ENCODE peak calls at places on chromosomes 13 and 19, in six cellular contexts. K is heart right ventricle, Q is PC-9, W is esophagus squamous epithelium, U is cardiac muscle cell, O is neural progenitor cell. A is an unnamed sample. For H3K4me1, the result is how much of the 10 kb centered on the place peaks cover.

GRCh38 chr13:73416093-73416492 is 357.3 kb downstream of the KLF5 start:
- DNase-seq in K (no peak), Q (no peak), W (no peak), U (no peak), O (peak), A (no peak)

GRCh38 chr13:48234652-48235099 is 1.7 kb downstream of the ITM2B start:
- DNase-seq in K (no peak), Q (no peak), W (no peak), U (no peak), O (no peak), A (no peak)

GRCh38 chr13:114124921-114125320 is 7.5 kb downstream of the RASA3 start:
- DNase-seq in K (no peak), Q (no peak), W (no peak), U (no peak), O (no peak), A (peak)

GRCh38 chr13:38821753-38822551 is 135.1 kb downstream of the FREM2 start:
- DNase-seq in K (no peak), Q (peak), W (no peak), U (no peak), O (no peak), A (peak)

GRCh38 chr13:36131215-36131930 is at the start of gene DCLK1:
- DNase-seq in K (peak), Q (peak), W (no peak), U (peak), O (peak), A (peak)

GRCh38 chr13:113636266-113636963 is 21.6 kb downstream of the ATP4B start:
- DNase-seq in K (no peak), Q (no peak), W (no peak), U (no peak), O (no peak), A (no peak)

GRCh38 chr19:35740108-35740422 is 2.2 kb downstream of the IGFLR1 start:
- DNase-seq in K (no peak), Q (no peak), W (no peak), U (no peak), O (peak), A (no peak)

GRCh38 chr13:20814224-20814910 is 40.6 kb upstream of the EEF1AKMT1 start:
- DNase-seq in K (peak), Q (peak), W (no peak), U (peak), O (no peak), A (peak)

GRCh38 chr19:9945319-9945966 is 9.1 kb upstream of the OLFM2 start:
- DNase-seq in K (peak), Q (no peak), W (no peak), U (no peak), O (peak), A (peak)

GRCh38 chr13:24168392-24168750 is 7.9 kb downstream of the SPATA13 start:
- DNase-seq in K (no peak), Q (no peak), W (no peak), U (no peak), O (peak), A (no peak)

GRCh38 chr13:89514534-89515312 is 1832.8 kb upstream of the MIR17HG start:
- DNase-seq in K (no peak), Q (peak), W (no peak), U (no peak), O (peak), A (peak)

GRCh38 chr13:89688908-89689307 is 1658.6 kb upstream of the MIR17HG start:
- DNase-seq in K (peak), Q (no peak), W (no peak), U (no peak), O (peak), A (no peak)

GRCh38 chr19:18278521-18279265 is 2.7 kb downstream of the JUND start:
- DNase-seq in K (no peak), Q (no peak), W (no peak), U (no peak), O (no peak), A (no peak)

GRCh38 chr19:45484273-45484945 is 12.4 kb downstream of the RTN2 start:
- DNase-seq in K (no peak), Q (no peak), W (no peak), U (no peak), O (peak), A (no peak)

GRCh38 chr13:43662976-43663375 is 123.8 kb downstream of the ENOX1 start:
- DNase-seq in K (no peak), Q (no peak), W (no peak), U (no peak), O (peak), A (no peak)

GRCh38 chr13:102962430-102962829 is 103.8 kb downstream of the SLC10A2 start:
- DNase-seq in K (no peak), Q (no peak), W (no peak), U (no peak), O (no peak), A (no peak)

GRCh38 chr13:113176292-113176691 is 17.8 kb downstream of the PROZ start:
- DNase-seq in K (peak), Q (no peak), W (no peak), U (no peak), O (no peak), A (no peak)

GRCh38 chr13:42048625-42049453 is at the start of gene DGKH:
- DNase-seq in K (peak), Q (peak), W (no peak), U (peak), O (peak), A (peak)

GRCh38 chr13:110341445-110342247 is 34.6 kb downstream of the COL4A2 start:
- DNase-seq in K (peak), Q (no peak), W (no peak), U (peak), O (no peak), A (no peak)

GRCh38 chr19:46618670-46619231 is 6.1 kb downstream of the PTGIR start:
- DNase-seq in K (no peak), Q (no peak), W (no peak), U (no peak), O (no peak), A (no peak)

GRCh38 chr19:18007939-18008673 is at the start of gene ARRDC2:
- DNase-seq in K (peak), Q (peak), W (peak), U (peak), O (peak), A (peak)

GRCh38 chr13:51041126-51041525 is 69.9 kb downstream of the C13orf42 start:
- DNase-seq in K (no peak), Q (no peak), W (no peak), U (no peak), O (no peak), A (no peak)

GRCh38 chr13:34302596-34302995 is 484.6 kb downstream of the RFC3 start:
- DNase-seq in K (no peak), Q (no peak), W (no peak), U (no peak), O (no peak), A (no peak)

GRCh38 chr13:111575719-111576118 is 255.3 kb downstream of the TEX29 start:
- DNase-seq in K (no peak), Q (no peak), W (no peak), U (no peak), O (no peak), A (no peak)

GRCh38 chr13:37453246-37453645 is 145.3 kb downstream of the POSTN start:
- DNase-seq in K (no peak), Q (no peak), W (no peak), U (no peak), O (no peak), A (peak)

GRCh38 chr13:112580211-112580610 is 7.7 kb downstream of the TUBGCP3 start:
- DNase-seq in K (no peak), Q (no peak), W (no peak), U (no peak), O (no peak), A (no peak)

GRCh38 chr19:44303305-44303704 is 1.5 kb downstream of the ZNF235 start:
- DNase-seq in K (no peak), Q (no peak), W (no peak), U (no peak), O (no peak), A (no peak)

GRCh38 chr13:18236528-18236815 is 945.2 kb downstream of the TUBA3C start:
- DNase-seq in K (no peak), Q (no peak), W (no peak), U (no peak), O (no peak), A (no peak)

GRCh38 chr13:96994030-96994848 is at the start of gene OXGR1:
- DNase-seq in K (no peak), Q (no peak), W (no peak), U (peak), O (peak), A (no peak)

GRCh38 chr13:110107568-110108347 is 199.2 kb downstream of the COL4A1 start:
- DNase-seq in K (no peak), Q (no peak), W (no peak), U (no peak), O (peak), A (no peak)

GRCh38 chr13:97856001-97856675 is 97.3 kb upstream of the IPO5 start:
- DNase-seq in K (peak), Q (no peak), W (no peak), U (peak), O (peak), A (no peak)

GRCh38 chr13:74009100-74009668 is 125.0 kb downstream of the KLF12 start:
- DNase-seq in K (no peak), Q (no peak), W (no peak), U (no peak), O (no peak), A (no peak)

GRCh38 chr19:35142531-35143230 is 374 bp upstream of the FXYD7 start:
- DNase-seq in K (peak), Q (peak), W (no peak), U (peak), O (peak), A (no peak)

GRCh38 chr13:112113355-112113754 is 46.4 kb downstream of the SOX1 start:
- DNase-seq in K (no peak), Q (no peak), W (no peak), U (no peak), O (no peak), A (no peak)

GRCh38 chr19:30221176-30221575 is 151.0 kb upstream of the ZNF536 start:
- DNase-seq in K (no peak), Q (no peak), W (no peak), U (no peak), O (no peak), A (no peak)

GRCh38 chr19:30224689-30225606 is 147.2 kb upstream of the ZNF536 start:
- DNase-seq in K (no peak), Q (no peak), W (no peak), U (no peak), O (peak), A (no peak)

GRCh38 chr19:30222993-30223865 is 149.0 kb upstream of the ZNF536 start:
- DNase-seq in K (no peak), Q (no peak), W (no peak), U (peak), O (peak), A (no peak)

GRCh38 chr19:30223866-30224688 is 148.1 kb upstream of the ZNF536 start:
- DNase-seq in K (no peak), Q (no peak), W (no peak), U (no peak), O (no peak), A (no peak)

DNA sequence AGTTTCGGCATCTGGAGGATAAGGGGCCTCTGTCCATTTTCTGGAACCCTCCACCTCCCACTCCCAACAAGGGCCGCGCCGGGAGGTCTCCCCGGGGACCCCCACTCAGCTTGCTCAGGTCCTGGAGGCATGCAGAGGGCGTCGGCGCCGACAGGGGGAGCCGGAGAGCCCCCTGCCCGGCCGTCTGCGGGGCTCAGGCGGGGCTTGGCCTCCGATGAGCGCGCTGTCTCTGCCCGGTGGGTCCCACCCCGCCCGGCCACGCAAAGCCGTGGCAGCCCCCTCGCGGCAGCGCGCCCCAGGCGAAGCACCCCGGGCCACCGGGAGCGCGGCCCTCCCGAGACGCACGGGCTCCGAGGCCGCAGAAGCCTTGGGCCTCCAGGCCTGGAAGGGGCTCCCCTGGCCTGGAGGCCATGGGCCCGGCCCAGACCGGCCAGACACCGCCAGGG is 149.7 kb upstream of the ZNF536 start:
- DNase-seq in K (peak), Q (no peak), W (no peak), U (peak), O (peak), A (no peak)
- TF ChIP-seq CTCF in K (peak), Q (peak), W (no peak), U (peak), O (peak), A (peak)

GRCh38 chr19:39342647-39343305 is 555 bp downstream of the SAMD4B start:
- DNase-seq in K (peak), Q (no peak), W (no peak), U (peak), O (peak), A (no peak)
- H3K4me1 ChIP-seq in K (under half), Q (under half), W (half or more), U (under half), O (under half), A (under half)

DNA sequence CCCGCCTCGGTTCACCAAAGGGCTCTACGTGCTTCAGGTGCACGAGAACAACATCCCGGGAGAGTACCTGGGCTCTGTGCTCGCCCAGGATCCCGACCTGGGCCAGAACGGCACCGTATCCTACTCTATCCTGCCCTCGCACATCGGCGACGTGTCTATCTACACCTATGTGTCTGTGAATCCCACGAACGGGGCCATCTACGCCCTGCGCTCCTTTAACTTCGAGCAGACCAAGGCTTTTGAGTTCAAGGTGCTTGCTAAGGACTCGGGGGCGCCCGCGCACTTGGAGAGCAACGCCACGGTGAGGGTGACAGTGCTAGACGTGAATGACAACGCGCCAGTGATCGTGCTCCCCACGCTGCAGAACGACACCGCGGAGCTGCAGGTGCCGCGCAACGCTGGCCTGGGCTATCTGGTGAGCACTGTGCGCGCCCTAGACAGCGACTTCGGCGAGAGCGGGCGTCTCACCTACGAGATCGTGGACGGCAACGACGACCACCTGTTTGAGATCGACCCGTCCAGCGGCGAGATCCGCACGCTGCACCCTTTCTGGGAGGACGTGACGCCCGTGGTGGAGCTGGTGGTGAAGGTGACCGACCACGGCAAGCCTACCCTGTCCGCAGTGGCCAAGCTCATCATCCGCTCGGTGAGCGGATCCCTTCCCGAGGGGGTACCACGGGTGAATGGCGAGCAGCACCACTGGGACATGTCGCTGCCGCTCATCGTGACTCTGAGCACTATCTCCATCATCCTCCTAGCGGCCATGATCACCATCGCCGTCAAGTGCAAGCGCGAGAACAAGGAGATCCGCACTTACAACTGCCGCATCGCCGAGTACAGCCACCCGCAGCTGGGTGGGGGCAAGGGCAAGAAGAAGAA is 2.6 kb downstream of the PCDH17 start:
- DNase-seq in K (peak), Q (no peak), W (no peak), U (no peak), O (peak), A (no peak)
- TF ChIP-seq CTCF in K (no peak), Q (no peak), W (no peak), U (no peak), O (peak), A (no peak)

GRCh38 chr19:2317300-2317699 is 9.3 kb upstream of the LINGO3 start:
- DNase-seq in K (no peak), Q (no peak), W (no peak), U (no peak), O (no peak), A (no peak)
- H3K4me1 ChIP-seq in K (under half), Q (under half), W (under half), U (under half), O (under half), A (under half)

GRCh38 chr19:3849092-3849491 is 19.7 kb downstream of the ZFR2 start:
- DNase-seq in K (no peak), Q (peak), W (no peak), U (peak), O (peak), A (peak)
- TF ChIP-seq CTCF in K (peak), Q (peak), W (no peak), U (peak), O (peak), A (peak)

GRCh38 chr19:53867225-53868090 is at the start of gene MYADM:
- DNase-seq in K (peak), Q (peak), W (peak), U (peak), O (peak), A (peak)

GRCh38 chr19:53870485-53870844 is 2.8 kb downstream of the MYADM start:
- DNase-seq in K (no peak), Q (no peak), W (no peak), U (no peak), O (peak), A (no peak)

GRCh38 chr19:53871448-53871847 is 3.8 kb downstream of the MYADM start:
- DNase-seq in K (no peak), Q (no peak), W (no peak), U (no peak), O (no peak), A (no peak)

GRCh38 chr19:53868091-53868891 is 608 bp downstream of the MYADM start:
- DNase-seq in K (peak), Q (peak), W (no peak), U (peak), O (peak), A (no peak)

GRCh38 chr19:53868892-53869804 is 1.5 kb downstream of the MYADM start:
- DNase-seq in K (peak), Q (peak), W (no peak), U (peak), O (peak), A (peak)
- H3K4me1 ChIP-seq in K (under half), Q (under half), W (half or more), U (under half), O (under half), A (under half)

DNA sequence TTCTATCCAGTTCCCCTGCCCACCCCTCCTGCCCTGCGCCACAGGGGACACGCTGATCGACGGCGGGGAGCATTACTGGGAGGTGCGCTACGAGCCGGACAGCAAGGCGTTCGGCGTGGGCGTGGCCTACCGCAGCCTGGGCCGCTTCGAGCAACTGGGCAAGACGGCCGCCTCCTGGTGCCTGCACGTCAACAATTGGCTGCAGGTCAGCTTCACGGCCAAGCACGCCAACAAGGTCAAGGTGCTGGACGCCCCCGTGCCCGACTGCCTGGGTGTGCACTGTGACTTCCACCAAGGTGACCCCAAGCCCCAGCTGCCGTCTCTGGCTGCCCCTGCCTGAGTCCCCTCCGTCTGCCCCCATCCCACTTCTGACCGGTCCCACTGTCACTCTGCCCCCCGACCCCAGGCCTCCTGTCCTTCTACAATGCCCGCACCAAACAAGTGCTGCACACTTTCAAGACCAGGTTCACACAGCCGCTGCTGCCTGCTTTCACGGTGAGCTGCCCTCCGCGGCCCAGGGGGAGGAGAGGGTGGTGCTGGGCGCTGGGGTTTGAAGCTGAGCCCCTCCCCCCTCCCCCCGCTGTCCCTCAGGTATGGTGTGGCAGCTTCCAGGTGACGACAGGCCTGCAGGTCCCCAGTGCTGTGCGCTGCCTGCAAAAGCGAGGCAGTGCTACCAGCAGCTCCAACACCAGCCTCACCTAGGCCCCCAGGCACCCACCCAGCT is 15.5 kb downstream of the STAP2 start:
- DNase-seq in K (no peak), Q (no peak), W (no peak), U (peak), O (no peak), A (no peak)
- TF ChIP-seq CTCF in K (no peak), Q (no peak), W (no peak), U (no peak), O (no peak), A (no peak)

GRCh38 chr19:2546128-2547032 is 70.5 kb downstream of the GADD45B start:
- DNase-seq in K (peak), Q (peak), W (no peak), U (peak), O (peak), A (no peak)

GRCh38 chr19:2543463-2544442 is 67.8 kb downstream of the GADD45B start:
- DNase-seq in K (peak), Q (peak), W (peak), U (peak), O (peak), A (peak)

GRCh38 chr19:2547033-2547680 is 71.2 kb downstream of the GADD45B start:
- DNase-seq in K (no peak), Q (no peak), W (no peak), U (no peak), O (no peak), A (no peak)

GRCh38 chr19:2542341-2543069 is 66.6 kb downstream of the GADD45B start:
- DNase-seq in K (no peak), Q (peak), W (no peak), U (peak), O (no peak), A (no peak)

GRCh38 chr19:2544576-2545415 is 68.9 kb downstream of the GADD45B start:
- DNase-seq in K (no peak), Q (no peak), W (no peak), U (no peak), O (no peak), A (no peak)
- H3K4me1 ChIP-seq in K (half or more), Q (under half), W (half or more), U (under half), O (under half), A (under half)

A was measured in foreskin keratinocyte.